ENCODE peak calls at places on chromosome 10, in five cellular contexts. E is CD4-positive, CD25-positive, alpha-beta regulatory T cell; D is transverse colon; C is upper lobe of right lung; O is BJ. B is an unnamed sample.

GRCh38 chr10:114309111-114309651 is 70.1 kb downstream of the VWA2 start:
- DNase-seq in O (no peak), D (no peak), C (peak; percentile 21), E (no peak), B (no peak)

GRCh38 chr10:49605177-49605938 is 4.8 kb upstream of the SLC18A3 start:
- DNase-seq in D (no peak), O (no peak), E (no peak), C (peak; percentile 19), B (no peak)

GRCh38 chr10:77840636-77841035 is 85.9 kb downstream of the DLG5 start:
- DNase-seq in E (no peak), O (no peak), D (no peak), C (no peak), B (no peak)

GRCh38 chr10:108358912-108359311 is 1194.4 kb upstream of the SORCS1 start:
- DNase-seq in O (peak; percentile 61), E (no peak), D (no peak), C (no peak), B (peak; percentile 86)

GRCh38 chr10:49165940-49166803 is 22.0 kb downstream of the TMEM273 start:
- DNase-seq in O (no peak), E (no peak), C (no peak), D (no peak), B (no peak)

GRCh38 chr10:58775960-58776574 is 263.4 kb downstream of the BICC1 start:
- DNase-seq in E (no peak), O (no peak), C (no peak), D (no peak), B (peak; percentile 43)

GRCh38 chr10:7829289-7829834 is 11.1 kb downstream of the TAF3 start:
- DNase-seq in D (no peak), O (no peak), C (no peak), E (no peak), B (no peak)

GRCh38 chr10:13722747-13723657 is 136.2 kb downstream of the PRPF18 start:
- DNase-seq in O (no peak), C (no peak), E (no peak), D (no peak), B (no peak)

GRCh38 chr10:45265995-45266394 is 49.4 kb downstream of the OR13A1 start:
- DNase-seq in E (no peak), D (no peak), O (no peak), C (no peak), B (no peak)

GRCh38 chr10:12428447-12429135 is 79.2 kb downstream of the CAMK1D start:
- DNase-seq in O (no peak), D (no peak), C (no peak), E (no peak), B (no peak)

GRCh38 chr10:73238990-73239566 is 8.0 kb downstream of the DNAJC9 start:
- DNase-seq in D (no peak), O (no peak), E (no peak), C (no peak), B (no peak)

GRCh38 chr10:132383751-132384181 is 13.2 kb upstream of the PWWP2B start:
- DNase-seq in O (no peak), D (peak; percentile 6), C (peak; percentile 57), E (no peak), B (no peak)

GRCh38 chr10:21146446-21146789 is 249.3 kb upstream of the NEBL start:
- DNase-seq in E (no peak), C (no peak), D (no peak), O (no peak), B (no peak)

GRCh38 chr10:77289790-77290189 is 347.8 kb downstream of the KCNMA1 start:
- DNase-seq in E (no peak), D (no peak), O (no peak), C (no peak), B (no peak)

GRCh38 chr10:61548371-61548770 is 95.2 kb upstream of the TMEM26 start:
- DNase-seq in E (no peak), C (no peak), O (no peak), D (no peak), B (no peak)

GRCh38 chr10:4201866-4202825 is 417.1 kb upstream of the KLF6 start:
- DNase-seq in D (no peak), C (no peak), E (no peak), O (no peak), B (no peak)

DNA sequence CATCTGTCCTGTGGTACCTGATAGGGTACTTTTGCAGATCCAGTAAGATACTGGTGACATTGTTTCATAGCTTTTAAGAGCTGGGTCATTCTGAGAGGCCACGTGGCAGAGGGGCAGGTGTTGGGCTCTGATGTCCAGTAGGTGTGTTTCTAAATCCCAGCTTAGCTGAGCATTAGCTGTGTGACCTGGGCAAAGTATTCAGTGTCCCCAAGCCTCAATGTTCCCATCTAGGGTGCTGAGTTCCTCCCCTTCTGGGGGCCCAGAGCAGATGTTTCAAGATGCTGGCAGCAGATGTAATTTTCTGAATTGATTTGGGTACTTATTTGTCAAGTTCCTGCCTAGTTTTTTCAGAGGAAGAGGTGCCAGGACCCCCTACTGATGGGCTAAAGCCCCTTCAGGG is 52.9 kb downstream of the NEURL1 start:
- DNase-seq in C (peak; percentile 28), E (no peak), D (no peak), O (no peak), B (no peak)
- H3K27me3 ChIP-seq in C (no peaks in the 10 kb centered on the region), E (no peaks in the 10 kb centered on the region), D (no peaks in the 10 kb centered on the region), O (peaks cover 17% of the 10 kb centered on the region), B (peaks cover 4% of the 10 kb centered on the region)

GRCh38 chr10:75292794-75293455 is 57.2 kb upstream of the COMTD1 start:
- DNase-seq in C (no peak), O (no peak), E (no peak), D (no peak), B (no peak)
- H3K27me3 ChIP-seq in C (no peaks in the 10 kb centered on the region), O (peaks cover 15% of the 10 kb centered on the region), E (peaks cover 47% of the 10 kb centered on the region), D (no peaks in the 10 kb centered on the region), B (no peaks in the 10 kb centered on the region)

GRCh38 chr10:93062499-93063216 is 2.1 kb downstream of the CYP26C1 start:
- DNase-seq in E (peak; percentile 69), D (no peak), O (no peak), C (peak; percentile 64), B (no peak)
- H3K27me3 ChIP-seq in E (peaks cover 16% of the 10 kb centered on the region), D (peaks cover 91% of the 10 kb centered on the region), O (peaks cover 53% of the 10 kb centered on the region), C (peaks cover 65% of the 10 kb centered on the region), B (peaks cover 82% of the 10 kb centered on the region)

DNA sequence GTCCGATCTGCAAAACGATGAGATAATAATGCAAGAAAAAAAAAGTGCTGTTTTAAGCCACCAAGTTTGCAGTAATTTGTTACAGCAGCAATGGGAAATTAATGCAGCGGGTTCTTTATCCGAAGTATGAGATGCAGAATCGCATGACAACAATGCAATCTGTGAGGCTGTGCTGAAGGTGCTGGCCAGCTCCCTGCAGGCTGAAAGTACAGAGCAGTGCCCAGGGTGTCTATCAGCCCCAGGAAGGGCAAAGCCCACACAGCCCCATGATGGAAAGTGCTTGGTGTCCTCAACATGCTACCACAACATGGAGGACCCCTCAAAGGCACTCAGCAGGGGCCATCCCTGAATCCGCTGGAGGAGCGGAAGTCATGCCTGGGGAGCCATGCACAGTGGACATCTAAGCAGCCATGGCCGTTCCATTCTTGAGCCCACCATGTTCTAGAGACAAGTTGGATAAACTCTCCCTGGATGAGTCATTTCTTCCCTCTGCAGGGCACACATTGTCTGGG is 199.5 kb upstream of the PFKP start:
- DNase-seq in D (no peak), O (no peak), C (no peak), E (no peak), B (no peak)
- H3K27me3 ChIP-seq in D (no peaks in the 10 kb centered on the region), O (no peaks in the 10 kb centered on the region), C (no peaks in the 10 kb centered on the region), E (no peaks in the 10 kb centered on the region), B (no peaks in the 10 kb centered on the region)

DNA sequence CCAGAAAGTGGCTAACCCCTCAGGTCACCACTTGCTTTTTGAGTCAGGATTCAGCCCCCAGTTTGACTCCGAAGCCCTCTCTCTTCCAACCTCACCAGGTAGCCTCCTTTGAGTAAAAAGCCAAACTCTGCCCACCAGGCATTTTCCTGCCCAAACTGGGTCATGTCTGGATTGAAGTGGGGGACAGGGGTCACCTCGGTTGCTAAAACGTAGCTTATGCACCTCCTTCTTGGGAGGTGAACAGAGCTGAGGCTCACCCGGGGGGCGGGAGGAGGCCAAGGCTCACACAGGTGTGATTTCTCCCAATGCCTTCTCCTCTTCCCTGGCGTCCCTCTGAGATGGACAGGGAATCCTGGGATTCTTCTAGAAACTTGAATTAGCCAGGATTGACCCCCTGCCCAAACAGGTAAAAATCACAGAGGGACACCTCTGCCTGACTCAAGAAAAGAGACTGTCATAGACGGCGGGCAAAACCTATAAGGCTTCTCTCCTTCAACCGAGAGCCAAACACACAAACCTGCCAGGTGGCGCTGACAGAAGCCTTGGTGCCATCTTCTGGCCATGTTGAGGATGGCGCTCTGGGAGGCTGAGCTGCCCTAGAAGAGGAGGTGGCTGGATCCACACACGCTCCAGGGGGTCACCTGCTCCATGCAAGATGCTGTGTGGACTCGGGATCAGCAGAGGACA is 51.6 kb downstream of the PRLHR start:
- DNase-seq in O (no peak), C (peak; percentile 69), E (peak; percentile 44), D (peak; percentile 41), B (no peak)
- H3K27me3 ChIP-seq in O (peaks cover 1% of the 10 kb centered on the region), C (peaks cover 21% of the 10 kb centered on the region), E (peaks cover 16% of the 10 kb centered on the region), D (peaks cover 28% of the 10 kb centered on the region), B (peaks cover 6% of the 10 kb centered on the region)

DNA sequence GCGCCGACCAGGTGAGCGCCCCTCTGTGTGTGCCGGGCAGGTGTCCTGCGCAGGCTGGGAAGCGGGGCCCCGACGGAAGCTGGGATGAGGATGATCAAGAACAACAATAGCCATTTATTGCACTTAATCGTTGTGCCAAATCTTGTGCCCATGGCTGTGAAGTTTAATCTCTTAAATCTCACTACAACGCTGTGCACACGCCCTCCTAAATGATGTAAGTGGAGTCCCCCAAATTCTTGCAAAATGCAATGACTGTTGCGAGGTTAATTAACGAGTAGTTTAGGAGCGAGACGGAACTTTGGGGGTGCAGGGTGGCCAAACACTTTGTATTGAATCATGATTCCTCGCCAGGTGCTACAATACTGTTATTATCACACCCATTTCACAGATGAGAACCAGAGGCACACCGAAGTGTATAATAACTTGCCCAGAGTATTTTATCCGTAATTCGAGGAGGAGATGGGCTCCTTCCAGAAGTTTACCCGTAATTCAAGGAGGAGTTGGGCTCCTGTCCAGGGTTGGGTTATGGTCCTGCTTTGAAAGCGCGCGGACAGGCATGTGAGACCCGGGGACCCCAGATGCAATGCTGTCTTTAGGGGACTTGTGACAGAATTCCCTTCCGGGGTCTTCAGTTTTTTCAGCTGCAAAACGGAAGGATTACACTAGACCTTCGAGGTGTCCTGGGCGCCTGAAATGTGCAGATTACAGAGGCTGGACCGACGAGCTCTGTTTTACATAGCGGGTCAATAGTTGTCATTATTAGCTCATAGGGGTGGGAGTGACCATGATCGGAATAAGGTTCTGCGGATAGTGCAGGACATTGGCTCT is 1.0 kb downstream of the FFAR4 start:
- DNase-seq in E (no peak), O (no peak), C (no peak), D (no peak), B (no peak)
- H3K27me3 ChIP-seq in E (peaks cover 5% of the 10 kb centered on the region), O (peaks cover 21% of the 10 kb centered on the region), C (peaks cover 37% of the 10 kb centered on the region), D (peaks cover 52% of the 10 kb centered on the region), B (peaks cover 47% of the 10 kb centered on the region)

GRCh38 chr10:42519079-42519478 is 119.3 kb downstream of the ZNF33B start:
- DNase-seq in D (no peak), O (no peak), C (no peak), E (no peak), B (no peak)
- H3K27me3 ChIP-seq in D (no peaks in the 10 kb centered on the region), O (no peaks in the 10 kb centered on the region), C (no peaks in the 10 kb centered on the region), E (no peaks in the 10 kb centered on the region), B (no peaks in the 10 kb centered on the region)

GRCh38 chr10:63261496-63261895 is 128.4 kb downstream of the NRBF2 start:
- DNase-seq in O (no peak), E (peak; percentile 36), C (no peak), D (no peak), B (no peak)
- H3K27me3 ChIP-seq in O (no peaks in the 10 kb centered on the region), E (no peaks in the 10 kb centered on the region), C (no peaks in the 10 kb centered on the region), D (no peaks in the 10 kb centered on the region), B (no peaks in the 10 kb centered on the region)